ENCODE peak calls at places on chromosomes 11 and 22, in four cellular contexts. G, J, S and Z are unnamed samples.

GRCh38 chr11:106608677-106609076 is 409.6 kb downstream of the GUCY1A2 start:
- DNase-seq in S (no peak), J (no peak), G (peak), Z (no peak)

GRCh38 chr11:69546735-69547370 is 65.4 kb downstream of the LINC01488 start:
- DNase-seq in G (no peak), S (no peak), J (no peak), Z (no peak)

GRCh38 chr22:39215070-39215396 is 29.7 kb downstream of the PDGFB start:
- DNase-seq in S (no peak), J (no peak), G (no peak), Z (no peak)

GRCh38 chr11:75400110-75400865 is 970 bp downstream of the RPS3 start:
- DNase-seq in J (no peak), S (no peak), G (peak), Z (no peak)

GRCh38 chr22:32999039-32999861 is 58.9 kb downstream of the SYN3 start:
- DNase-seq in J (no peak), G (no peak), S (no peak), Z (no peak)

GRCh38 chr11:126485021-126485781 is 129.7 kb downstream of the ST3GAL4 start:
- DNase-seq in G (peak), S (no peak), J (no peak), Z (no peak)

GRCh38 chr22:25757686-25758085 is 15.7 kb downstream of the MYO18B start:
- DNase-seq in J (no peak), S (no peak), G (peak), Z (no peak)

GRCh38 chr11:103546236-103546635 is 437.0 kb downstream of the DYNC2H1 start:
- DNase-seq in S (no peak), J (no peak), G (peak), Z (no peak)

GRCh38 chr11:69968407-69969347 is 109.4 kb upstream of the ANO1 start:
- DNase-seq in G (no peak), J (no peak), S (no peak), Z (no peak)

GRCh38 chr11:32148824-32149223 is 58.0 kb downstream of the RCN1 start:
- DNase-seq in J (no peak), G (no peak), S (no peak), Z (no peak)

GRCh38 chr11:71434576-71435130 is 13.5 kb downstream of the DHCR7 start:
- DNase-seq in G (no peak), S (no peak), J (no peak), Z (no peak)